ENCODE peak calls at places on chromosomes 12 and 14, in eight cellular contexts. C, O, Y, X, F, K, Z and N are unnamed samples.

GRCh38 chr14:61321385-61322010 is at the start of gene PRKCH:
- DNase-seq in F (peak), O (peak), X (peak), Y (peak), Z (no peak), K (peak), C (no peak), N (peak)

GRCh38 chr14:89833120-89833521 is 121.4 kb downstream of the EFCAB11 start:
- DNase-seq in Z (no peak), O (no peak), Y (peak), X (no peak), C (no peak), F (no peak), K (no peak), N (peak)

GRCh38 chr14:57732886-57733285 is 133.0 kb downstream of the SLC35F4 start:
- DNase-seq in Y (peak), F (no peak), K (no peak), Z (no peak), O (no peak), X (no peak), C (no peak), N (no peak)

GRCh38 chr12:66036317-66036716 is 94.2 kb downstream of the LLPH start:
- DNase-seq in K (no peak), O (peak), X (no peak), Y (peak), C (peak), Z (peak), F (peak), N (no peak)

GRCh38 chr12:109861689-109862314 is 18.5 kb downstream of the GLTP start:
- DNase-seq in F (no peak), Y (no peak), Z (no peak), C (no peak), O (peak), K (no peak), X (no peak), N (no peak)

GRCh38 chr14:46691819-46692218 is 40.2 kb upstream of the RPL10L start:
- DNase-seq in Z (no peak), K (no peak), C (no peak), Y (no peak), X (no peak), F (no peak), O (no peak), N (peak)

GRCh38 chr14:58533417-58533816 is 104.3 kb upstream of the DACT1 start:
- DNase-seq in O (no peak), C (no peak), X (no peak), Z (no peak), K (no peak), Y (no peak), F (no peak), N (no peak)

GRCh38 chr14:57390806-57391562 is 598 bp downstream of the NAA30 start:
- DNase-seq in C (no peak), F (peak), O (no peak), Y (peak), K (peak), X (peak), Z (no peak), N (no peak)

GRCh38 chr14:59852350-59852749 is 18.2 kb downstream of the RTN1 start:
- DNase-seq in K (no peak), C (no peak), X (no peak), Y (peak), Z (no peak), F (no peak), O (no peak), N (peak)

GRCh38 chr14:95508377-95508776 is 8.1 kb downstream of the SYNE3 start:
- DNase-seq in K (no peak), F (no peak), Z (no peak), O (no peak), C (no peak), Y (no peak), X (no peak), N (no peak)

GRCh38 chr14:98210045-98210678 is 1061.8 kb downstream of the BCL11B start:
- DNase-seq in X (peak), Y (no peak), C (no peak), O (no peak), Z (no peak), F (no peak), K (no peak), N (no peak)

GRCh38 chr12:1869145-1869544 is 48.8 kb downstream of the LRTM2 start:
- DNase-seq in K (no peak), C (no peak), Y (no peak), O (no peak), F (no peak), X (no peak), Z (no peak), N (no peak)

GRCh38 chr14:81337073-81337472 is 63.1 kb downstream of the STON2 start:
- DNase-seq in Y (no peak), O (no peak), K (no peak), F (no peak), C (no peak), Z (no peak), X (no peak), N (no peak)

GRCh38 chr14:56284641-56285040 is 166.4 kb downstream of the PELI2 start:
- DNase-seq in O (no peak), C (no peak), K (no peak), Y (no peak), F (no peak), Z (no peak), X (no peak), N (no peak)
- TF ChIP-seq CTCF in O (no peak), C (no peak), K (no peak), Y (no peak), F (no peak), Z (no peak), X (no peak), N (no peak)

DNA sequence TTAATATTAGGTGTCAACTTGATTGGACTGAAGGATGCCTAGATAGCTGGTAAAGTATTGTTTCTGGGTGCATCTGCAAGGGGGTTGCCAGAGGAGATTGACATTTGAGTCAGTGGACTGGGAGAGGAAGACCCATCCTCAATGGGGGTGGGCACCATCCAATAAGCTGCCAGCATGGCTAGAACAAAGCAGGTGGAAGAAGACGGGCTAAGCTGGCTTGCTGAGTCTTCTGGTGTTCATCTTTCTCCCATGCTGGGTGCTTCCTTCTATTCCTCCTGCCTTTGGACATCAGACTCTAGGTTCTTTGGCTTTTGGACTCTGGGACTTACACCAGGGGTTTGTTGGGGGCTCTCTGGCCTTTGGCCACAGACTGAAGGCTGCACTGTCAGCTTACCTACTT is 87.4 kb downstream of the SLC38A1 start:
- DNase-seq in F (no peak), Z (no peak), X (no peak), C (no peak), K (no peak), O (no peak), Y (no peak), N (no peak)
- TF ChIP-seq CTCF in F (no peak), Z (no peak), X (no peak), C (no peak), K (no peak), O (no peak), Y (no peak), N (no peak)

DNA sequence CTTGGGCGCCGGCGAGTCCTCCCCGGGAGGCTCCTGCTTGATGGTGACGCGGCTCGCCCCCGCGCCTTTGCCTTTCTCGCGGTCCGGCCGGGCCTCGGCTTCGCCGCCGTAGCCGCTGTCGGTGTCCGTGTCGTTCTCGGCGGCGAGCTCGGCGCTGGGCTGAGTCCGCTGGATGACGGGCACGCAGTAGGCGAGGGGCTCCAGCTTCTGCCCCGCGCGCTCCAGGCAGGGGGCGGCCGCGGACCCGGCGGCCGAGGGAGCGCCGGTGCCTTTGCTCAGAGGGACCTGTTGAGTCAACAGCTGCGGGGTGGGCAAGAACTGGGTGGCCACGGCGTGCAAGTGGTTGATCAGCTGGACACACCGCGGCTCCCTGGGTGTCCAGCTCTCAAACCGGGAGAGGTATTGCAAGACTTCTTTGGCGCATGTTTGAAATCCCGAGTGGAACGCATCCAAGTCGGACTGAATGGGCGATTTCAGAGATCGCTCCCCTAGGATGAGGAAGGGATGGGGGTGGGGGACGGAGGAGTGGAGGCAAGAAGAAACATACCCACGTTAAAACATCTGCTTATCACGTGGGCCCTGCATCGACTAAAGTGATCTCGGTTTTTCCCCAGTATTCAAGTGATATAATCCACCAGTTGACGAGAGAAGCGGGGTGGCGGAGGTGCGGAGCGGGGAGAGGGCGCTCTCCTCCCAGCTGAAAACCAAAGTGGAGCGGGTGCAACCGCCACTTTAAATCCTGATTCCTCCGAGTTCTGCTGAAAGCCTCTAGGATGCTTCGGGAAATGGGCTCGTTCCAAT is 2.0 kb downstream of the BHLHE41 start:
- DNase-seq in X (peak), F (peak), Y (peak), O (no peak), Z (no peak), K (no peak), C (peak), N (no peak)
- TF ChIP-seq CTCF in X (no peak), F (peak), Y (peak), O (peak), Z (peak), K (no peak), C (peak), N (no peak)

DNA sequence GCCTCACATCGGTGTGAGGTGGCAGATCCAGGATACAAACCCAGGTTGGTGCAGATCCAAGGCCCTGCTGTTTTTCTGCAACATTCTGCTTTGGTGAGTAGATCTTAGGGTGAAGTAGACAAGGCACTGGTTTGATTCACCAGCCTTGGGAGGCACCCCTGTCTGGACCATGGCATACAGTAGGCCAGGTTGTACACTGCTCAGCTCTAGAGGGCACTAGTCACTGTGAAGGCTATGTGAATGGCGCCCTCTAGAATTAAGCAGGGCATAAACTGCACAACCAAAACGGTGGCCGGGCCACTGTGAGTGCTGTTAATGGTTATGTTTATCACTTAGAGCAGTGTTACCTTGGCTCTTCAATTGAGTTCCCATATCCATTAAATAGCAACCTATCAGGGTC is 280.6 kb upstream of the PWP1 start:
- DNase-seq in O (peak), Z (no peak), Y (peak), X (peak), K (no peak), C (no peak), F (no peak), N (no peak)
- TF ChIP-seq CTCF in O (peak), Z (peak), Y (peak), X (peak), K (no peak), C (peak), F (no peak), N (peak)

GRCh38 chr14:96754845-96755184 is 42.4 kb upstream of the VRK1 start:
- DNase-seq in K (no peak), Z (no peak), Y (no peak), F (no peak), C (no peak), X (no peak), O (no peak), N (no peak)
- TF ChIP-seq CTCF in K (no peak), Z (no peak), Y (no peak), F (no peak), C (no peak), X (no peak), O (peak), N (no peak)

DNA sequence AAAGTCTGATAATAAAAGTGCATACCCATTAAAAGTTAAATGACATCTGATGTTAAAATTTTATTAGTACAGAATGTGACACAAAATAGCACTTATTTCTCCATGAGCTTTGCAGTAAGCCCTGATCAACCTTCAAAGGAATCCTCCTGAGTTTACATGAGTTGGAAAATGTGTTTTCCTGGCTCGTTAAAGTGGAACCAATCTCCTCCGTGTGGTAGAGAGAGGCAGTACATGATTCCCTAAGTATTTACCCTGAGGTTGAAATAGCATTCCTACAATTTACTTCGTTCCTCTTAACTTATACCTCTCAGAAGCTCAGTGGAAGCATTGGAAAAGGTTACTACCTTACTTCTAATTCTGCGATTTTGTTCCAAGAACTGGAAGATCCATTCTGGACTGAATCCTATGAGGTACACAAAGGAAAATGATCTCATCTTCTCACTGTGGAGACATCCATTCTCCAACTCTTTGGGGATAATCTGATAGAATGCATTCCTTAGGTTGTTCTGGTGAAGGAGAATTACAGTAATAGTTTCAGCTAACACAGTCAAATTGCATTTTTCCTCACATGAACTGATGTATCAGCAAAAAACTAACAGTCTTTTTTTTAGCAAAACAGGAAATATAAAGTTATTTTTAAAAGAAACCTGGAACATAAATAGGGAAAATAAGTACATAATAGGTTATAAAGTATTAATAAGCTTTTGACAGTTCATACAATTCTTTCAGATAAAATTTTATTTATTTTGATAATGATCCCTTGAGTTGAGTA is 475.6 kb downstream of the PDZRN4 start:
- DNase-seq in K (no peak), Y (peak), C (no peak), Z (no peak), X (no peak), F (no peak), O (peak), N (peak)
- TF ChIP-seq CTCF in K (no peak), Y (peak), C (peak), Z (no peak), X (no peak), F (peak), O (peak), N (peak)

GRCh38 chr12:19574606-19575005 is 135.3 kb downstream of the AEBP2 start:
- DNase-seq in O (peak), X (no peak), Z (no peak), Y (no peak), F (no peak), C (no peak), K (no peak), N (no peak)
- TF ChIP-seq CTCF in O (no peak), X (no peak), Z (peak), Y (no peak), F (no peak), C (no peak), K (no peak), N (no peak)

GRCh38 chr12:53171725-53172329 is 8.7 kb upstream of the ZNF740 start:
- DNase-seq in Z (no peak), O (peak), K (no peak), Y (no peak), C (no peak), X (no peak), F (no peak), N (peak)

GRCh38 chr12:53176750-53177149 is 3.8 kb upstream of the ZNF740 start:
- DNase-seq in C (no peak), F (no peak), K (no peak), Y (no peak), O (no peak), Z (no peak), X (no peak), N (no peak)

GRCh38 chr12:53173085-53173715 is 7.3 kb upstream of the ZNF740 start:
- DNase-seq in C (no peak), X (no peak), Z (no peak), K (no peak), F (no peak), O (no peak), Y (no peak), N (no peak)

GRCh38 chr12:53172352-53172751 is 8.2 kb upstream of the ZNF740 start:
- DNase-seq in C (no peak), X (no peak), Z (peak), O (no peak), F (no peak), Y (no peak), K (no peak), N (no peak)

DNA sequence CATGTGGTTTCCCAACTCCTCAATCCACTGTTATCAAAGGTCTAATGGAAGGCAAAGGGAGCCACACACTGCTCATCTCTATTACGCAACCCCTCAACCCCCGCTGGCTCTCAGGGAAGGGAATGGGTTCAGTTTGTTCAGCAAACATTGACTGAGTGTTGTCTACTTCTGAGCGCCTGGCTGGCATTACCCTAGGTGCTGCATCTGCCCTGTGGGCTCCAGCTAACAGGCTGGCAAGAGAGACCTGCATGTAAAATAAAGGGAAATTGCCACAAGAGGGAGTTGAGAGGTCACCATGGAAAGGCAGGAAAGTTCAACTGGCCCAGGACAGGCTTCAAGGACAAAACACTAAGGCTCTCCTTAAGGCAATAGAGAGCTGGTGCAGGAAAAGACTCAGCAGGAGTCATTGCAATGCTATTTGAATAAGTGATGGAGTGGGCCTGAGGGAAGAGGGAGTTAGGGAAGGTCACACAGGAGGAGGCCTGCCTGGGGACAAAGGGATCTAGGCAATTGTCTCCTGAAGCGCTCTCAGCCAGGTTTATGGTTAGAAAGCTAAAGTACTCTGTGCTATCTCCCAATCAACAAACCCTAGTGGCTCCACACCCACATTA is 5.5 kb upstream of the ZNF740 start:
- DNase-seq in Z (no peak), F (no peak), O (peak), K (no peak), C (no peak), Y (peak), X (no peak), N (peak)
- TF ChIP-seq CTCF in Z (peak), F (peak), O (peak), K (no peak), C (peak), Y (peak), X (no peak), N (peak)

GRCh38 chr14:67623114-67623513 is 3.4 kb downstream of the ARG2 start:
- DNase-seq in Y (peak), O (peak), X (no peak), K (no peak), Z (no peak), C (no peak), F (no peak), N (no peak)

GRCh38 chr14:67618617-67619063 is 1.1 kb upstream of the ARG2 start:
- DNase-seq in Z (peak), O (peak), X (peak), K (no peak), F (no peak), Y (peak), C (peak), N (peak)

GRCh38 chr14:67622675-67623074 is 3.0 kb downstream of the ARG2 start:
- DNase-seq in X (peak), Y (peak), Z (peak), O (peak), C (no peak), K (no peak), F (no peak), N (no peak)

GRCh38 chr14:67620217-67620789 is 583 bp downstream of the ARG2 start:
- DNase-seq in C (no peak), X (no peak), Y (peak), O (no peak), F (peak), K (no peak), Z (no peak), N (no peak)

DNA sequence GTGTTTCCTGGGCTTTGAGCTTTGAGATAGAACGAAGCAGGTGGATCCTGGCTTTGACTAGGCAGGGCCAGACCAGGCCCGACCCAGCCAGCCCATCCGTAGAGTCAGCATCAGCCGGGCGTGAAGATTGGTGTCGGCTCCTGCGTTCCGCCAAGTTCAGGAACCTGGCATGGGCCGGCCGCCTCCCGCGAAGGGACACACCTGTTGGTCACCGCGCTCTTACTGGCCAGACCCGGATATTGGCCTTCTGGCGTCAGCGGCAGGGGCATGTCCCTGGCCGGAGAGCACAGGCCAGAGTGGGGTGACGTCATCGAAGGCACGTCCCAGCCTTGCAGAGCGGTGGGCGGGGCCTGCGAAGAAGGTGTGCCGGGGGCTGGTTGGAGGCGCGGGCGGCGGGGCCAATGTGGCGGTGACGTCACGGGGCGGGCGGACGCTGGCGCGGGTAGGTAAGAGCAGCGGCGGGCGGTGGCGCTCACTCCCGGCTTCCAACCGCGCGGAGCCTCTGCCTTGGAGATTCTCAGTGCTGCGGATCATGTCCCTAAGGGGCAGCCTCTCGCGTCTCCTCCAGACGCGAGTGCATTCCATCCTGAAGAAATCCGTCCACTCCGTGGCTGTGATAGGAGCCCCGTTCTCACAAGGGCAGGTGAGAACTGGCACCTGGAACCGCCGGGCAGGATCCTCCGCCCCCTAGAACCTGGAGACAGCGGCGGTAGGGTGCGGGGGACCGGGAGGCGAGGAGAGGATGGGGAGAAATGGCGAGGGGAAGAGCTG is at the start of gene ARG2:
- DNase-seq in O (peak), Y (peak), K (peak), F (peak), C (peak), Z (peak), X (peak), N (peak)
- TF ChIP-seq CTCF in O (peak), Y (no peak), K (no peak), F (peak), C (no peak), Z (no peak), X (no peak), N (peak)